ENCODE peak calls at places on chromosomes 6 and 20, in nine cellular contexts. A is OCI-LY7, M is ELF-1, W is neural progenitor cell, E is pancreas, I is left colon, G is DND-41, H is germinal center, U is omental fat pad. S is an unnamed sample.

GRCh38 chr6:155274533-155274932 is 10.7 kb downstream of the CLDN20 start:
- DNase-seq in M (no peak), A (no peak), W (no peak), G (no peak), I (no peak), E (no peak), U (no peak), H (no peak), S (no peak)

GRCh38 chr6:148532698-148533097 is 190.1 kb downstream of the SASH1 start:
- DNase-seq in H (no peak), W (no peak), I (no peak), G (no peak), E (no peak), M (no peak), A (no peak), U (no peak), S (no peak)

GRCh38 chr20:37223053-37223452 is 38.6 kb downstream of the GHRH start:
- DNase-seq in G (no peak), I (no peak), E (no peak), A (peak), U (no peak), H (peak), W (no peak), M (no peak), S (no peak)

GRCh38 chr6:23091795-23092194 is 522.4 kb downstream of the HDGFL1 start:
- DNase-seq in U (no peak), H (no peak), E (no peak), M (no peak), A (no peak), W (no peak), I (no peak), G (no peak), S (no peak)

GRCh38 chr6:137995371-137995770 is 111.8 kb downstream of the PERP start:
- DNase-seq in E (no peak), A (no peak), H (no peak), M (no peak), G (no peak), W (no peak), U (no peak), I (no peak), S (no peak)

GRCh38 chr20:25282796-25283195 is 34.9 kb downstream of the PYGB start:
- DNase-seq in H (no peak), G (no peak), E (peak), M (no peak), W (no peak), I (peak), U (peak), A (no peak), S (no peak)

GRCh38 chr20:17558154-17558940 is 11.5 kb upstream of the DSTN start:
- DNase-seq in A (no peak), H (no peak), G (no peak), U (no peak), W (no peak), I (peak), M (peak), E (peak), S (no peak)

GRCh38 chr6:43923376-43924221 is 153.6 kb downstream of the VEGFA start:
- DNase-seq in U (no peak), A (no peak), M (no peak), E (no peak), W (no peak), I (no peak), H (no peak), G (peak), S (no peak)

S was measured in effector CD4-positive, alpha-beta T cell.